ENCODE peak calls at places on chromosomes 6 and 20, in seven cellular contexts. Q, I, O, C, P, F and W are unnamed samples.

GRCh38 chr6:43937236-43938177 is 167.5 kb downstream of the VEGFA start:
- DNase-seq in O (no peak), F (peak), C (no peak), Q (no peak), P (no peak), I (no peak), W (no peak)

GRCh38 chr6:161066511-161066910 is 74.9 kb downstream of the MAP3K4 start:
- DNase-seq in O (no peak), C (no peak), I (no peak), P (no peak), F (peak), Q (no peak), W (no peak)

GRCh38 chr6:78243519-78243918 is 590.7 kb downstream of the MEI4 start:
- DNase-seq in I (no peak), P (no peak), O (peak), Q (peak), C (no peak), F (no peak), W (no peak)

GRCh38 chr6:72937160-72937559 is 288.1 kb downstream of the KHDC1L start:
- DNase-seq in O (no peak), I (no peak), F (no peak), C (no peak), Q (no peak), P (no peak), W (no peak)

GRCh38 chr6:161038229-161039003 is 46.8 kb downstream of the MAP3K4 start:
- DNase-seq in I (no peak), P (no peak), O (peak), C (peak), F (no peak), Q (peak), W (no peak)

GRCh38 chr6:167836722-167837121 is 10.0 kb downstream of the AFDN start:
- DNase-seq in P (no peak), O (no peak), Q (no peak), C (no peak), F (no peak), I (no peak), W (no peak)

GRCh38 chr20:32582659-32583580 is 2.2 kb downstream of the NOL4L start:
- DNase-seq in P (peak), I (no peak), Q (no peak), F (peak), C (no peak), O (no peak), W (no peak)

GRCh38 chr20:49543071-49543857 is 24.7 kb downstream of the PTGIS start:
- DNase-seq in O (no peak), C (no peak), I (no peak), F (no peak), P (no peak), Q (no peak), W (no peak)

GRCh38 chr6:168385380-168385779 is 55.6 kb upstream of the SMOC2 start:
- DNase-seq in O (peak), I (no peak), Q (no peak), P (no peak), C (no peak), F (no peak), W (no peak)

GRCh38 chr6:142542704-142543233 is 241.0 kb downstream of the ADGRG6 start:
- DNase-seq in O (peak), P (no peak), Q (no peak), I (peak), C (peak), F (no peak), W (no peak)

GRCh38 chr6:141598487-141598886 is 534.2 kb upstream of the GJE1 start:
- DNase-seq in C (no peak), O (peak), I (no peak), Q (no peak), P (no peak), F (no peak), W (no peak)

GRCh38 chr6:38509713-38510112 is 130.0 kb downstream of the BTBD9 start:
- DNase-seq in P (no peak), F (no peak), Q (peak), I (no peak), O (peak), C (no peak), W (no peak)

GRCh38 chr20:36830791-36831691 is 44.9 kb upstream of the TLDC2 start:
- DNase-seq in I (peak), P (no peak), Q (no peak), C (no peak), O (peak), F (peak), W (no peak)

GRCh38 chr20:36573798-36574277 is 441 bp downstream of the TGIF2 start:
- DNase-seq in C (no peak), Q (no peak), P (peak), F (no peak), O (no peak), I (peak), W (no peak)

GRCh38 chr6:134217110-134217509 is 100.8 kb downstream of the SGK1 start:
- DNase-seq in C (no peak), O (no peak), P (no peak), F (no peak), Q (no peak), I (no peak), W (no peak)

GRCh38 chr20:46765506-46765905 is 56.1 kb downstream of the SLC2A10 start:
- DNase-seq in C (no peak), O (no peak), F (no peak), P (no peak), I (no peak), Q (no peak), W (no peak)

GRCh38 chr6:68975064-68975463 is 340.0 kb downstream of the ADGRB3 start:
- DNase-seq in C (no peak), F (peak), O (peak), Q (no peak), P (no peak), I (no peak), W (no peak)

GRCh38 chr6:135537782-135538301 is 40.3 kb upstream of the AHI1 start:
- DNase-seq in C (peak), I (no peak), Q (no peak), O (peak), F (no peak), P (peak), W (no peak)

GRCh38 chr20:35771367-35771688 is 487 bp upstream of the PHF20 start:
- DNase-seq in C (no peak), I (no peak), O (no peak), P (no peak), F (no peak), Q (no peak), W (no peak)

GRCh38 chr6:151284012-151284411 is 44.2 kb downstream of the AKAP12 start:
- DNase-seq in P (no peak), Q (no peak), I (no peak), O (no peak), C (no peak), F (no peak), W (no peak)

GRCh38 chr6:138467901-138468300 is 31.4 kb downstream of the NHSL1 start:
- DNase-seq in Q (no peak), O (no peak), F (no peak), C (no peak), P (no peak), I (no peak), W (no peak)

GRCh38 chr6:84065718-84066290 is 32.2 kb downstream of the MRAP2 start:
- DNase-seq in O (peak), P (no peak), F (no peak), I (no peak), Q (no peak), C (peak), W (no peak)

GRCh38 chr6:48834706-48835105 is 628.3 kb downstream of the MMUT start:
- DNase-seq in I (no peak), F (no peak), C (peak), P (no peak), O (peak), Q (no peak), W (no peak)

GRCh38 chr6:79868098-79868722 is 79.1 kb downstream of the ELOVL4 start:
- DNase-seq in P (peak), C (no peak), I (no peak), Q (peak), F (peak), O (peak), W (peak)

GRCh38 chr20:45981261-45981660 is 9.3 kb upstream of the ZNF335 start:
- DNase-seq in P (no peak), C (no peak), I (no peak), O (no peak), Q (no peak), F (no peak), W (no peak)

GRCh38 chr6:105804436-105804835 is 281.7 kb upstream of the PRDM1 start:
- DNase-seq in F (no peak), C (peak), I (no peak), Q (no peak), P (no peak), O (no peak), W (no peak)

GRCh38 chr20:51275181-51275580 is 252.3 kb upstream of the KCNG1 start:
- DNase-seq in P (no peak), Q (no peak), C (no peak), F (no peak), O (no peak), I (no peak), W (no peak)

GRCh38 chr6:54274383-54274782 is 33.9 kb upstream of the TINAG start:
- DNase-seq in Q (no peak), I (no peak), C (no peak), F (no peak), O (no peak), P (no peak), W (no peak)
- H3K4me3 ChIP-seq in Q (no peak), I (no peak), C (no peak), F (no peak), O (no peak), P (no peak), W (no peak)

GRCh38 chr6:128507337-128508310 is 12.8 kb downstream of the PTPRK start:
- DNase-seq in O (no peak), F (no peak), I (no peak), C (no peak), P (no peak), Q (peak), W (no peak)

GRCh38 chr6:128504003-128504654 is 16.3 kb downstream of the PTPRK start:
- DNase-seq in Q (no peak), C (no peak), O (no peak), I (no peak), F (peak), P (no peak), W (no peak)

GRCh38 chr6:128509709-128510108 is 10.7 kb downstream of the PTPRK start:
- DNase-seq in C (no peak), F (no peak), Q (no peak), O (no peak), P (no peak), I (no peak), W (no peak)

GRCh38 chr6:128508588-128509296 is 11.7 kb downstream of the PTPRK start:
- DNase-seq in I (no peak), P (no peak), C (peak), Q (peak), O (peak), F (no peak), W (no peak)

GRCh38 chr6:128505603-128506002 is 14.8 kb downstream of the PTPRK start:
- DNase-seq in I (no peak), C (no peak), O (no peak), F (no peak), Q (no peak), P (no peak), W (no peak)
- H3K4me3 ChIP-seq in I (no peak), C (no peak), O (no peak), F (no peak), Q (no peak), P (no peak), W (no peak)

GRCh38 chr6:42449917-42450313 is 1.8 kb downstream of the TRERF1 start:
- DNase-seq in I (no peak), Q (no peak), O (no peak), C (no peak), F (no peak), P (no peak), W (no peak)
- H3K4me3 ChIP-seq in I (peak), Q (no peak), O (peak), C (peak), F (peak), P (peak), W (no peak)

GRCh38 chr20:2559641-2560040 is 23.3 kb downstream of the TMC2 start:
- DNase-seq in C (no peak), P (no peak), I (no peak), F (no peak), Q (no peak), O (peak), W (no peak)

GRCh38 chr20:2563116-2563515 is 26.7 kb downstream of the TMC2 start:
- DNase-seq in C (no peak), O (no peak), Q (no peak), I (no peak), P (no peak), F (no peak), W (no peak)

GRCh38 chr20:2558581-2559301 is 22.4 kb downstream of the TMC2 start:
- DNase-seq in I (no peak), P (no peak), C (no peak), Q (no peak), O (peak), F (no peak), W (no peak)

GRCh38 chr20:2557873-2558580 is 21.7 kb downstream of the TMC2 start:
- DNase-seq in C (no peak), P (no peak), F (no peak), Q (no peak), I (no peak), O (no peak), W (no peak)
- H3K4me3 ChIP-seq in C (no peak), P (no peak), F (peak), Q (no peak), I (no peak), O (no peak), W (no peak)

DNA sequence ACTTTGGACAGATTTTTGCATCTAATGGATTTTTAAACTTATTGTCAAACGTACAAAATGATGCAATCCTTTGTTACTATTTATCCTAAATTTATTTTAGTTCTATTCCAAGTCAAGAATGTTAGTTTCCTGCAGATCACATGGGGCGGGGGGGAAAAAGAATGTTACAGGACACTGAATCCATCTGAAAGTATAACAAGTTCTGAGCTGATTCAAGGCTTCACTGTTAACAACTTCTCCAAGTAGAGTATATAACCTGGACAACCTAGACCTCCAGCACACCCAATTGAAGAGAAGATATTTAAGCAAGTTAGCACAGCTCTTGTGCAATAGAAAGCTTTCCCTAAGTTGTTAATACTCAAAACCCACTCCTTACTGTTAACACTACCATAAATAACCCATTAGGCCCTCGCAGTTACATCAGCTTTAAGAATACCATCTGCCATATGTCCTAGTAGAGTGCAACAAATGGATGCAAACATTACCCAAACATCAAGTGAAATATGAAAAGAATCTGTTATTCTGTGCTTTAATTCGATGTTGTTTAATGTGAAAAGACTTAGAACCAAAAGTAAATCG is 1.3 kb downstream of the SEC63 start:
- DNase-seq in O (peak), I (no peak), Q (peak), F (peak), P (no peak), C (peak), W (no peak)
- H3K4me3 ChIP-seq in O (peak), I (peak), Q (peak), F (peak), P (peak), C (peak), W (peak)

GRCh38 chr6:99997141-99997540 is 3.1 kb upstream of the MCHR2 start:
- DNase-seq in P (no peak), Q (no peak), C (no peak), F (no peak), O (no peak), I (no peak), W (no peak)

GRCh38 chr6:99993533-99994251 is at the start of gene MCHR2:
- DNase-seq in F (peak), I (no peak), C (no peak), O (no peak), P (no peak), Q (no peak), W (no peak)

GRCh38 chr6:99995916-99996315 is 1.9 kb upstream of the MCHR2 start:
- DNase-seq in O (no peak), C (no peak), P (no peak), Q (no peak), I (no peak), F (no peak), W (no peak)

GRCh38 chr6:99991955-99992354 is 2.1 kb downstream of the MCHR2 start:
- DNase-seq in Q (no peak), P (no peak), I (no peak), O (no peak), F (no peak), C (no peak), W (no peak)

GRCh38 chr6:99993146-99993532 is 884 bp downstream of the MCHR2 start:
- DNase-seq in C (no peak), P (no peak), O (no peak), I (no peak), F (no peak), Q (no peak), W (no peak)
- H3K4me3 ChIP-seq in C (peak), P (no peak), O (no peak), I (no peak), F (peak), Q (no peak), W (no peak)